ENCODE peak calls at places on chromosomes 12 and 14, in four cellular contexts. One of them, this sample, is unnamed.
A peak's percentile ranks its signal among the peaks of the same experiment; 100 is the strongest.

GRCh38 chr12:69998011-69998410 is 173.0 kb downstream of the MYRFL start:
- DNase-seq in Calu3: no peak
- DNase-seq in progenitor cell of endocrine pancreas: no peak
- DNase-seq in left ventricle myocardium superior: no peak
- DNase-seq in this sample: no peak

GRCh38 chr14:38137005-38137404 is 70.7 kb upstream of the SSTR1 start:
- DNase-seq in left ventricle myocardium superior: no peak
- DNase-seq in progenitor cell of endocrine pancreas: no peak
- DNase-seq in Calu3: no peak
- DNase-seq in this sample: no peak

GRCh38 chr12:54300732-54301427 is at the start of gene NFE2:
- DNase-seq in progenitor cell of endocrine pancreas: peak; percentile 76
- DNase-seq in Calu3: peak; percentile 77
- DNase-seq in left ventricle myocardium superior: peak; percentile 64
- DNase-seq in this sample: no peak

GRCh38 chr14:21924479-21924878 is 250.9 kb upstream of the OR4E1 start:
- DNase-seq in progenitor cell of endocrine pancreas: no peak
- DNase-seq in Calu3: no peak
- DNase-seq in left ventricle myocardium superior: no peak
- DNase-seq in this sample: peak; percentile 62

GRCh38 chr14:93759781-93760307 is 28.4 kb downstream of the PRIMA1 start:
- DNase-seq in Calu3: no peak
- DNase-seq in progenitor cell of endocrine pancreas: no peak
- DNase-seq in left ventricle myocardium superior: peak; percentile 81
- DNase-seq in this sample: no peak

GRCh38 chr14:35492569-35493014 is 41.4 kb upstream of the INSM2 start:
- DNase-seq in progenitor cell of endocrine pancreas: no peak
- DNase-seq in Calu3: no peak
- DNase-seq in left ventricle myocardium superior: no peak
- DNase-seq in this sample: no peak

GRCh38 chr14:65281991-65282908 is 130.3 kb upstream of the FUT8 start:
- DNase-seq in progenitor cell of endocrine pancreas: no peak
- DNase-seq in left ventricle myocardium superior: no peak
- DNase-seq in Calu3: no peak
- DNase-seq in this sample: no peak

GRCh38 chr14:81169711-81170103 is 51.1 kb downstream of the GTF2A1 start:
- DNase-seq in left ventricle myocardium superior: peak; percentile 80
- DNase-seq in Calu3: no peak
- DNase-seq in progenitor cell of endocrine pancreas: no peak
- DNase-seq in this sample: no peak

GRCh38 chr12:120835304-120835612 is 68.9 kb downstream of the SPPL3 start:
- DNase-seq in Calu3: no peak
- DNase-seq in progenitor cell of endocrine pancreas: no peak
- DNase-seq in left ventricle myocardium superior: no peak
- DNase-seq in this sample: no peak

This sample was measured in stimulated activated naive CD8-positive, alpha-beta T cell treated with anti-CD3 and anti-CD28 coated beads, Interleukin-15, amount 100 ng/mL, for 72 hours.